ENCODE peak calls at places on chromosome 12, in six cellular contexts. One of them, this sample, is unnamed.

GRCh38 chr12:16553457-16553856 is 52.5 kb downstream of the LMO3 start:
- DNase-seq in heart right ventricle: no peak
- DNase-seq in DND-41: no peak
- DNase-seq in psoas muscle: no peak
- DNase-seq in body of pancreas: no peak
- DNase-seq in foreskin fibroblast: no peak
- DNase-seq in this sample: no peak

GRCh38 chr12:16349132-16349463 is 1.7 kb downstream of the MGST1 start:
- DNase-seq in heart right ventricle: no peak
- DNase-seq in DND-41: no peak
- DNase-seq in psoas muscle: peak
- DNase-seq in body of pancreas: peak
- DNase-seq in foreskin fibroblast: peak
- DNase-seq in this sample: no peak

GRCh38 chr12:130768120-130768519 is 52.0 kb upstream of the RIMBP2 start:
- DNase-seq in heart right ventricle: no peak
- DNase-seq in DND-41: no peak
- DNase-seq in psoas muscle: no peak
- DNase-seq in body of pancreas: no peak
- DNase-seq in foreskin fibroblast: no peak
- DNase-seq in this sample: no peak

GRCh38 chr12:53695148-53696138 is 19.6 kb upstream of the ATP5MC2 start:
- DNase-seq in heart right ventricle: no peak
- DNase-seq in DND-41: peak
- DNase-seq in psoas muscle: peak
- DNase-seq in body of pancreas: no peak
- DNase-seq in foreskin fibroblast: peak
- DNase-seq in this sample: no peak

GRCh38 chr12:62382526-62382925 is 84.1 kb upstream of the MON2 start:
- DNase-seq in heart right ventricle: no peak
- DNase-seq in DND-41: no peak
- DNase-seq in psoas muscle: no peak
- DNase-seq in body of pancreas: no peak
- DNase-seq in foreskin fibroblast: no peak
- DNase-seq in this sample: no peak

GRCh38 chr12:104094284-104094683 is 30.0 kb downstream of the HCFC2 start:
- DNase-seq in heart right ventricle: no peak
- DNase-seq in DND-41: no peak
- DNase-seq in psoas muscle: no peak
- DNase-seq in body of pancreas: no peak
- DNase-seq in foreskin fibroblast: peak
- DNase-seq in this sample: no peak

GRCh38 chr12:112843272-112843671 is 51.7 kb downstream of the RPH3A start:
- DNase-seq in heart right ventricle: no peak
- DNase-seq in DND-41: no peak
- DNase-seq in psoas muscle: no peak
- DNase-seq in body of pancreas: no peak
- DNase-seq in foreskin fibroblast: peak
- DNase-seq in this sample: no peak

GRCh38 chr12:27331299-27331926 is 1.2 kb upstream of the BMAL2 start:
- DNase-seq in heart right ventricle: no peak
- DNase-seq in DND-41: no peak
- DNase-seq in psoas muscle: no peak
- DNase-seq in body of pancreas: no peak
- DNase-seq in foreskin fibroblast: peak
- DNase-seq in this sample: no peak

GRCh38 chr12:18690653-18691052 is 47.2 kb downstream of the PLCZ1 start:
- DNase-seq in heart right ventricle: no peak
- DNase-seq in DND-41: no peak
- DNase-seq in psoas muscle: no peak
- DNase-seq in body of pancreas: no peak
- DNase-seq in foreskin fibroblast: peak
- DNase-seq in this sample: no peak

GRCh38 chr12:48890657-48891418 is 25.2 kb upstream of the RND1 start:
- DNase-seq in heart right ventricle: peak
- DNase-seq in DND-41: peak
- DNase-seq in psoas muscle: peak
- DNase-seq in body of pancreas: peak
- DNase-seq in foreskin fibroblast: peak
- DNase-seq in this sample: peak

GRCh38 chr12:57611116-57611809 is at the start of gene ARHGEF25:
- DNase-seq in heart right ventricle: peak
- DNase-seq in DND-41: no peak
- DNase-seq in psoas muscle: peak
- DNase-seq in body of pancreas: peak
- DNase-seq in foreskin fibroblast: peak
- DNase-seq in this sample: no peak

GRCh38 chr12:122158700-122159285 is 15.2 kb downstream of the IL31 start:
- DNase-seq in heart right ventricle: no peak
- DNase-seq in DND-41: no peak
- DNase-seq in psoas muscle: no peak
- DNase-seq in body of pancreas: no peak
- DNase-seq in foreskin fibroblast: no peak
- DNase-seq in this sample: no peak

GRCh38 chr12:24444634-24445033 is 495.2 kb upstream of the SOX5 start:
- DNase-seq in heart right ventricle: no peak
- DNase-seq in DND-41: no peak
- DNase-seq in psoas muscle: no peak
- DNase-seq in body of pancreas: no peak
- DNase-seq in foreskin fibroblast: no peak
- DNase-seq in this sample: no peak

GRCh38 chr12:114371733-114372132 is 34.2 kb downstream of the TBX5 start:
- DNase-seq in heart right ventricle: no peak
- DNase-seq in DND-41: no peak
- DNase-seq in psoas muscle: no peak
- DNase-seq in body of pancreas: no peak
- DNase-seq in foreskin fibroblast: no peak
- DNase-seq in this sample: no peak

GRCh38 chr12:127722651-127723050 is 544.3 kb upstream of the TMEM132C start:
- DNase-seq in heart right ventricle: no peak
- DNase-seq in DND-41: no peak
- DNase-seq in psoas muscle: no peak
- DNase-seq in body of pancreas: no peak
- DNase-seq in foreskin fibroblast: no peak
- DNase-seq in this sample: no peak

GRCh38 chr12:3097186-3097804 is 20.1 kb downstream of the TSPAN9 start:
- DNase-seq in heart right ventricle: peak
- DNase-seq in DND-41: no peak
- DNase-seq in psoas muscle: peak
- DNase-seq in body of pancreas: peak
- DNase-seq in foreskin fibroblast: no peak
- DNase-seq in this sample: no peak

GRCh38 chr12:93415723-93416464 is 25.9 kb downstream of the UBE2N start:
- DNase-seq in heart right ventricle: no peak
- DNase-seq in DND-41: no peak
- DNase-seq in psoas muscle: no peak
- DNase-seq in body of pancreas: no peak
- DNase-seq in foreskin fibroblast: no peak
- DNase-seq in this sample: no peak

GRCh38 chr12:101891462-101891971 is 14.1 kb downstream of the DRAM1 start:
- DNase-seq in heart right ventricle: no peak
- DNase-seq in DND-41: no peak
- DNase-seq in psoas muscle: no peak
- DNase-seq in body of pancreas: no peak
- DNase-seq in foreskin fibroblast: peak
- DNase-seq in this sample: no peak

GRCh38 chr12:59158066-59158465 is 237.8 kb upstream of the LRIG3 start:
- DNase-seq in heart right ventricle: no peak
- DNase-seq in DND-41: no peak
- DNase-seq in psoas muscle: no peak
- DNase-seq in body of pancreas: no peak
- DNase-seq in foreskin fibroblast: no peak
- DNase-seq in this sample: no peak

GRCh38 chr12:70661762-70662161 is 24.5 kb upstream of the PTPRB start:
- DNase-seq in heart right ventricle: no peak
- DNase-seq in DND-41: no peak
- DNase-seq in psoas muscle: no peak
- DNase-seq in body of pancreas: no peak
- DNase-seq in foreskin fibroblast: peak
- DNase-seq in this sample: no peak

GRCh38 chr12:2284857-2285256 is 232.1 kb downstream of the CACNA1C start:
- DNase-seq in heart right ventricle: peak
- DNase-seq in DND-41: peak
- DNase-seq in psoas muscle: peak
- DNase-seq in body of pancreas: peak
- DNase-seq in foreskin fibroblast: peak
- DNase-seq in this sample: peak

GRCh38 chr12:6322352-6322751 is 11.9 kb downstream of the PLEKHG6 start:
- DNase-seq in heart right ventricle: no peak
- DNase-seq in DND-41: no peak
- DNase-seq in psoas muscle: peak
- DNase-seq in body of pancreas: no peak
- DNase-seq in foreskin fibroblast: no peak
- DNase-seq in this sample: no peak
- H3K4me3 ChIP-seq in heart right ventricle: no peak
- H3K4me3 ChIP-seq in DND-41: no peak
- H3K4me3 ChIP-seq in psoas muscle: no peak
- H3K4me3 ChIP-seq in body of pancreas: no peak
- H3K4me3 ChIP-seq in foreskin fibroblast: no peak
- H3K4me3 ChIP-seq in this sample: no peak

GRCh38 chr12:34335819-34336262 is 313.5 kb downstream of the ALG10 start:
- DNase-seq in heart right ventricle: no peak
- DNase-seq in DND-41: no peak
- DNase-seq in psoas muscle: no peak
- DNase-seq in body of pancreas: no peak
- DNase-seq in foreskin fibroblast: no peak
- DNase-seq in this sample: no peak
- H3K4me3 ChIP-seq in heart right ventricle: no peak
- H3K4me3 ChIP-seq in DND-41: no peak
- H3K4me3 ChIP-seq in psoas muscle: no peak
- H3K4me3 ChIP-seq in body of pancreas: no peak
- H3K4me3 ChIP-seq in foreskin fibroblast: no peak
- H3K4me3 ChIP-seq in this sample: no peak

DNA sequence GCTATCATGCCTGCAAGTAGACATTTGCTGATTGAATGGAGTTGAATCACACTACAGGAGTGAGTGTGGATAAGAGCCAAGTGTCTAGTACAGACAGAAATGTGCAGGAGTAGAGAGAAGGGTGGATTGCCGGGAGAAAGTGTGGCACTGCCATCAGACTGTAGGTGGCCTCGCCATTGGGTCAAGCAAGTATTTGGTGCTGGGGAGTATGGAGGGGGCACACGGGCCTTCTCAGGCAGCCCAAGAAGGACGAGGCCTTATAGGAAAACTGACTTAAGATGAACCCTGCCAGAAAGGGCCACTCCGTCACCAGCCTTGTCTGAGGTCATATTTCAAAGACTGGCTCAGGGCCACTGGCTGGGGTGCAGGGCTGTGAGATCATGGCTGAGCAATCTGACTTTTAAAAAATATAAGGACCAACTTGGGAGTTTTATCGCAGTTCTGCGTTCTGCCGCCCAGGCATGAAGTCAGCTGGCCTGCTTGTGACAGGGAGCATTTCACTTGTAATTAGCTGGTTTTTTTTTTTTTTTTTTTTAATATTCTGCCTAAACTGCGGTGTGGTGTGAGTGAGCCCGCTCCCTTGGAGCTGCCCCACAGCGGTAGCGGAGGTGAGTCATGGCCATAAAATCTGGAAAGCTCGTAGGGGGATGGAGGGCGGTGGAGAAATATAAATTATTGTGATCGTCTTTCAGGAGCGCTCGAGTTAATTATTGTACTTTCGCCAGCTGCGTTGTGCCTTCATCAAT is 231.7 kb downstream of the C12orf75 start:
- DNase-seq in heart right ventricle: peak
- DNase-seq in DND-41: no peak
- DNase-seq in psoas muscle: peak
- DNase-seq in body of pancreas: no peak
- DNase-seq in foreskin fibroblast: peak
- DNase-seq in this sample: no peak
- H3K4me3 ChIP-seq in heart right ventricle: no peak
- H3K4me3 ChIP-seq in DND-41: no peak
- H3K4me3 ChIP-seq in psoas muscle: peak
- H3K4me3 ChIP-seq in body of pancreas: no peak
- H3K4me3 ChIP-seq in foreskin fibroblast: no peak
- H3K4me3 ChIP-seq in this sample: no peak

DNA sequence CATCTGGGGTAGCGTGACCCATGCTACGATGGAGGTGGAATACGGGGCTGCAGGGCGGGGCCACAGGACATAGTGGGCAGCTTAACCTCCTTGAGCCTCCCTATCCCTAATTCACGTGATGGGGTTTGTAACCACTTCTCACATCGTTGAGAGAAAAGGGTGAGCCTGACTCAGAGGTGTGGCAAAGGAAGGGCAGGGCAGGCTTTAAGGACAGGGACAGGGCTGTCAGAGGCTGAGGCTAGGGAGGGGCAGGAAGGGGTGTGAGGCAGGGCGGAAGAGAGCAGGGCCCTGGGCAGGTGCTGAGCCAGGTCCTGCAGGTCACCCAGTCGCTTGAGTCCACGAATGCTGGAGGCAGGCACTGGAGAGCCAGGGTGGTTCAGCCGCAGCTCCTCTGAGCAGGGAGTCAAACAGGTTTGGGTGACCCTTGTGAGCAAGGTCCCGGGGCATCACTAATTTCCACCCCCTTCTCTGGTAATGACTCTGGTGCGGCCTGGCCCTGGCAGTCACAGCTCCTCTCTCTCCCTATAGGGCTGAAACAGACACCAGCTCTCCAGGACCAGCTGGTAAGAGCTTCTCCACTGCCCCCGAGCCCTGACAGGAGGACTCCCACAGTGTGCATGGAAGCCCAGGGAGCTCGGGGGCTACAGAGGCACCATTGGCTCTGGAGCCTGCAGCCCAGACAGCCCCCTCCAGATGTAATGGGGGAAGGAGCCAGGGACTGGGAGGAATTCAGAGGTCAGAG is 7.4 kb upstream of the AQP2 start:
- DNase-seq in heart right ventricle: no peak
- DNase-seq in DND-41: no peak
- DNase-seq in psoas muscle: no peak
- DNase-seq in body of pancreas: no peak
- DNase-seq in foreskin fibroblast: no peak
- DNase-seq in this sample: no peak
- H3K4me3 ChIP-seq in heart right ventricle: no peak
- H3K4me3 ChIP-seq in DND-41: no peak
- H3K4me3 ChIP-seq in psoas muscle: no peak
- H3K4me3 ChIP-seq in body of pancreas: no peak
- H3K4me3 ChIP-seq in foreskin fibroblast: no peak
- H3K4me3 ChIP-seq in this sample: no peak

GRCh38 chr12:46364777-46365580 is 7.6 kb downstream of the SLC38A2 start:
- DNase-seq in heart right ventricle: peak
- DNase-seq in DND-41: no peak
- DNase-seq in psoas muscle: no peak
- DNase-seq in body of pancreas: peak
- DNase-seq in foreskin fibroblast: peak
- DNase-seq in this sample: no peak
- H3K4me3 ChIP-seq in heart right ventricle: peak
- H3K4me3 ChIP-seq in DND-41: no peak
- H3K4me3 ChIP-seq in psoas muscle: peak
- H3K4me3 ChIP-seq in body of pancreas: no peak
- H3K4me3 ChIP-seq in foreskin fibroblast: peak
- H3K4me3 ChIP-seq in this sample: no peak

GRCh38 chr12:108826115-108826806 is 31.1 kb downstream of the SSH1 start:
- DNase-seq in heart right ventricle: peak
- DNase-seq in DND-41: no peak
- DNase-seq in psoas muscle: peak
- DNase-seq in body of pancreas: no peak
- DNase-seq in foreskin fibroblast: peak
- DNase-seq in this sample: no peak
- H3K4me3 ChIP-seq in heart right ventricle: peak
- H3K4me3 ChIP-seq in DND-41: no peak
- H3K4me3 ChIP-seq in psoas muscle: peak
- H3K4me3 ChIP-seq in body of pancreas: no peak
- H3K4me3 ChIP-seq in foreskin fibroblast: peak
- H3K4me3 ChIP-seq in this sample: no peak

This sample was measured in Jurkat, Clone E6-1.